ENCODE peak calls at places on chromosome 7, in five cellular contexts. B is CD8-positive, alpha-beta T cell; F is fibroblast of lung; T is HT1080; J is GM19239. N is an unnamed sample.

GRCh38 chr7:115707684-115708341 is 322.8 kb downstream of the TFEC start:
- DNase-seq in B (no peak), F (peak), T (no peak), J (no peak), N (no peak)

GRCh38 chr7:130650616-130651015 is 17.9 kb downstream of the COPG2 start:
- DNase-seq in B (no peak), F (no peak), T (no peak), J (no peak), N (no peak)

GRCh38 chr7:101874028-101874427 is 56.6 kb downstream of the CUX1 start:
- DNase-seq in B (no peak), F (peak), T (no peak), J (no peak), N (no peak)

GRCh38 chr7:78873117-78873516 is 580.4 kb downstream of the MAGI2 start:
- DNase-seq in B (no peak), F (no peak), T (no peak), J (no peak), N (no peak)

GRCh38 chr7:76330245-76330644 is 27.8 kb downstream of the HSPB1 start:
- DNase-seq in B (no peak), F (no peak), T (no peak), J (no peak), N (no peak)

GRCh38 chr7:144854839-144855424 is 19.1 kb upstream of the TPK1 start:
- DNase-seq in B (no peak), F (peak), T (peak), J (no peak), N (no peak)

GRCh38 chr7:146702898-146703297 is 586.3 kb downstream of the CNTNAP2 start:
- DNase-seq in B (no peak), F (no peak), T (no peak), J (no peak), N (no peak)

GRCh38 chr7:103704701-103705100 is 258.7 kb upstream of the SLC26A5 start:
- DNase-seq in B (no peak), F (no peak), T (no peak), J (no peak), N (no peak)

GRCh38 chr7:91892821-91893340 is 12.4 kb upstream of the MTERF1 start:
- DNase-seq in B (no peak), F (peak), T (peak), J (no peak), N (no peak)

GRCh38 chr7:127935847-127936376 is 95.3 kb downstream of the LRRC4 start:
- DNase-seq in B (no peak), F (no peak), T (no peak), J (no peak), N (no peak)

GRCh38 chr7:151276651-151277590 is 28.4 kb upstream of the SMARCD3 start:
- DNase-seq in B (peak), F (peak), T (peak), J (peak), N (peak)

GRCh38 chr7:70417061-70417655 is 714.8 kb upstream of the GALNT17 start:
- DNase-seq in B (no peak), F (no peak), T (no peak), J (no peak), N (no peak)

GRCh38 chr7:72234086-72234485 is 178.1 kb downstream of the CALN1 start:
- DNase-seq in B (no peak), F (no peak), T (no peak), J (no peak), N (no peak)

GRCh38 chr7:128835790-128836641 is 5.8 kb downstream of the FLNC start:
- DNase-seq in B (no peak), F (peak), T (no peak), J (no peak), N (peak)

GRCh38 chr7:99943641-99944507 is 14.5 kb upstream of the GJC3 start:
- DNase-seq in B (no peak), F (no peak), T (no peak), J (no peak), N (no peak)

GRCh38 chr7:82343-83155 is 109.8 kb upstream of the FAM20C start:
- DNase-seq in B (no peak), F (no peak), T (no peak), J (no peak), N (no peak)

GRCh38 chr7:110774066-110774465 is 316.9 kb upstream of the LRRN3 start:
- DNase-seq in B (no peak), F (no peak), T (no peak), J (no peak), N (no peak)

GRCh38 chr7:44110724-44111635 is 6.8 kb downstream of the AEBP1 start:
- DNase-seq in B (no peak), F (no peak), T (no peak), J (no peak), N (no peak)

GRCh38 chr7:94240902-94241301 is 153.8 kb upstream of the COL1A2 start:
- DNase-seq in B (no peak), F (peak), T (no peak), J (no peak), N (no peak)

GRCh38 chr7:70542750-70543376 is 589.1 kb upstream of the GALNT17 start:
- DNase-seq in B (no peak), F (no peak), T (no peak), J (no peak), N (no peak)

GRCh38 chr7:39621261-39621660 is 2.1 kb upstream of the RALA start:
- DNase-seq in B (no peak), F (peak), T (peak), J (no peak), N (no peak)

GRCh38 chr7:2474813-2475677 is 1.2 kb downstream of the GRIFIN start:
- DNase-seq in B (no peak), F (no peak), T (no peak), J (no peak), N (no peak)

GRCh38 chr7:117323877-117324699 is 1.2 kb upstream of the WNT2 start:
- DNase-seq in B (no peak), F (peak), T (no peak), J (no peak), N (peak)

GRCh38 chr7:44541-44896 is 147.9 kb upstream of the FAM20C start:
- DNase-seq in B (no peak), F (no peak), T (no peak), J (no peak), N (no peak)

GRCh38 chr7:18927134-18927533 is 190.3 kb downstream of the TWIST1 start:
- DNase-seq in B (no peak), F (peak), T (peak), J (no peak), N (no peak)

GRCh38 chr7:25187932-25188331 is 40.4 kb downstream of the NPVF start:
- DNase-seq in B (no peak), F (no peak), T (peak), J (no peak), N (no peak)

GRCh38 chr7:44534501-44534900 is 6.6 kb downstream of the NPC1L1 start:
- DNase-seq in B (peak), F (no peak), T (peak), J (peak), N (peak)

GRCh38 chr7:1916621-1916970 is 246.5 kb downstream of the ELFN1 start:
- DNase-seq in B (no peak), F (no peak), T (no peak), J (no peak), N (no peak)

GRCh38 chr7:142349670-142350405 is 92.0 kb upstream of the PRSS58 start:
- DNase-seq in B (no peak), F (no peak), T (peak), J (no peak), N (no peak)

GRCh38 chr7:26440993-26441636 is 149.5 kb downstream of the SNX10 start:
- DNase-seq in B (no peak), F (no peak), T (no peak), J (no peak), N (no peak)

GRCh38 chr7:120023494-120024167 is 249.3 kb upstream of the KCND2 start:
- DNase-seq in B (no peak), F (peak), T (peak), J (no peak), N (no peak)

GRCh38 chr7:12800501-12800900 is 113.1 kb downstream of the ARL4A start:
- DNase-seq in B (no peak), F (peak), T (no peak), J (no peak), N (no peak)

GRCh38 chr7:30980194-30980593 is 16.4 kb downstream of the GHRHR start:
- DNase-seq in B (no peak), F (no peak), T (no peak), J (no peak), N (no peak)

GRCh38 chr7:95723583-95724180 is 48.7 kb upstream of the DYNC1I1 start:
- DNase-seq in B (no peak), F (peak), T (peak), J (no peak), N (peak)

GRCh38 chr7:91408388-91409154 is 144.3 kb downstream of the FZD1 start:
- DNase-seq in B (no peak), F (peak), T (no peak), J (no peak), N (no peak)

GRCh38 chr7:74289660-74290589 is 718 bp downstream of the CLIP2 start:
- DNase-seq in B (peak), F (no peak), T (peak), J (peak), N (no peak)

GRCh38 chr7:115679976-115680375 is 350.6 kb downstream of the TFEC start:
- DNase-seq in B (no peak), F (peak), T (peak), J (no peak), N (no peak)

GRCh38 chr7:155383756-155384491 is 74.0 kb upstream of the EN2 start:
- DNase-seq in B (no peak), F (no peak), T (no peak), J (no peak), N (no peak)

GRCh38 chr7:120709931-120710330 is 148.0 kb downstream of the TSPAN12 start:
- DNase-seq in B (no peak), F (peak), T (peak), J (no peak), N (no peak)

N was measured in GM13976.